ENCODE peak calls at places on chromosomes 4 and X, in six cellular contexts. I, Y, D, S, L and T are unnamed samples.

GRCh38 chrX:31036895-31037294 is 34.9 kb downstream of the FTHL17 start:
- DNase-seq in I (peak), Y (peak), D (peak), S (peak), L (peak), T (no peak)

GRCh38 chr4:188110741-188111458 is 1.5 kb upstream of the TRIML2 start:
- DNase-seq in I (no peak), Y (no peak), D (no peak), S (peak), L (no peak), T (no peak)

GRCh38 chr4:3756343-3757059 is 9.7 kb upstream of the ADRA2C start:
- DNase-seq in I (no peak), Y (no peak), D (no peak), S (no peak), L (peak), T (no peak)

GRCh38 chr4:26410385-26411293 is 79.6 kb downstream of the CCKAR start:
- DNase-seq in I (peak), Y (peak), D (no peak), S (peak), L (peak), T (no peak)

GRCh38 chr4:170853422-170854021 is 763.8 kb upstream of the AADAT start:
- DNase-seq in I (no peak), Y (peak), D (peak), S (peak), L (peak), T (no peak)

GRCh38 chrX:98068210-98068609 is 1184.5 kb downstream of the RPA4 start:
- DNase-seq in I (no peak), Y (no peak), D (no peak), S (no peak), L (no peak), T (no peak)

GRCh38 chrX:71181558-71181909 is 36.9 kb downstream of the NLGN3 start:
- DNase-seq in I (no peak), Y (no peak), D (no peak), S (peak), L (no peak), T (no peak)

GRCh38 chr4:38131371-38132139 is 171.4 kb downstream of the PTTG2 start:
- DNase-seq in I (peak), Y (no peak), D (no peak), S (peak), L (no peak), T (no peak)

GRCh38 chr4:157204634-157205244 is 15.8 kb upstream of the GRIA2 start:
- DNase-seq in I (no peak), Y (no peak), D (no peak), S (peak), L (peak), T (no peak)

GRCh38 chrX:9171841-9172240 is 137.9 kb upstream of the FAM9B start:
- DNase-seq in I (no peak), Y (no peak), D (no peak), S (peak), L (no peak), T (no peak)